ENCODE peak calls at places on chromosomes 3 and 15, in five cellular contexts. P, K, S, F and L are unnamed samples.
A peak's percentile ranks its signal among the peaks of the same experiment; 100 is the strongest.

GRCh38 chr15:77538011-77538410 is 94.7 kb downstream of the LINGO1 start:
- DNase-seq in P (no peak), K (no peak), S (no peak), F (no peak), L (no peak)

GRCh38 chr3:141401095-141401494 is 32.8 kb downstream of the ZBTB38 start:
- DNase-seq in P (no peak), S (no peak), F (no peak), K (no peak), L (no peak)

GRCh38 chr3:14793126-14793857 is 25.5 kb upstream of the FGD5 start:
- DNase-seq in S (no peak), F (no peak), K (no peak), P (no peak), L (no peak)

GRCh38 chr3:17972476-17972875 is 230.0 kb upstream of the TBC1D5 start:
- DNase-seq in K (no peak), P (no peak), F (no peak), S (no peak), L (no peak)

GRCh38 chr3:124764746-124765145 is 34.5 kb downstream of the UMPS start:
- DNase-seq in K (no peak), S (no peak), F (no peak), P (no peak), L (no peak)

GRCh38 chr3:126186271-126186670 is 5.9 kb upstream of the ALDH1L1 start:
- DNase-seq in F (no peak), K (no peak), P (peak; percentile 83), S (no peak), L (no peak)

GRCh38 chr3:187507266-187507665 is 139.1 kb downstream of the RTP4 start:
- DNase-seq in K (no peak), P (no peak), F (no peak), S (no peak), L (no peak)

GRCh38 chr3:58117561-58118305 is 93.0 kb downstream of the DNASE1L3 start:
- DNase-seq in S (no peak), F (no peak), P (peak; percentile 96), K (no peak), L (no peak)

GRCh38 chr3:195238626-195239118 is 32.3 kb downstream of the XXYLT1 start:
- DNase-seq in F (no peak), K (peak; percentile 38), S (no peak), P (peak; percentile 45), L (peak; percentile 67)

DNA sequence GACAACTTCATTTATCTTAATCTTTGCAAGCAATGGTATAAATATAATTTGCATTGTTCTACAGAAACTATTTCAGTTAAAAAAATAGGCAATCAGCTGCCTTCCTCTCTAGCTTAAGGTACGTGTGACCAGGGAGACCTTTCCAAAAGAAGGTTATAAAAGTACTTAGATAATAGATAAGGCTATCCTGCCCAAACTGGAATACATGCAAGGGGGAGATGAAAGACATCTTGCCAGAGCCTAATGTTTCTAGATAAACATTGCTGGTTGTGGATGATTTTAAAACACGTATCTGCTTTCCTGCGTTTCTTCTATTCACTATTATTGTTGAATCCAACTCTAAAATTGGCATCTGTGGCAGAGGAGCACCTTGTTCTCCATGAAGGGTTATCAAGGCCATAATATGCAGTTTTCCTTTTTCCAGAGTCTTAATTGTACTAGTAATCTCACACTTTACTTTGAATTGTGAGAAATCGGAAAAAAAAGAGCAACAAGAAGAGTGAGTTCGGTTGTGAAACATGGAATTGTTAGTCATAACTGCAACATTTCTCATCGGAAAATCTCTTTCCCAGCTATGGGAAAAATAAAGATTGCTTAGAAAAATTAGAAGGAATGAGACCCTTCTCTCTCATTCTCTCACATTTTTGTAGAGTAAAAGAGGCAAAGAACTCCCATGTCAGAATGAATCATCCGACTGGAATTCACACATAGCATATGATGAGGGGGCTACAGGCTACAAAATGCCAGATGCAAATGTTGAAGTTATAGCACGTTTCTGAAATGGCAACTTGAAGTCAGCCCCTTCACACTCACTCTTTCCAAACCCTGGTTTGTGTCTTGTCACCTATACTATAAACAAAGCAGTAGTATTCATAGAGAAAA is 936.1 kb upstream of the NR2F2 start:
- DNase-seq in S (no peak), K (no peak), P (no peak), F (no peak), L (no peak)
- H3K4me3 ChIP-seq in S (no peak overlapping the region), K (no peak overlapping the region), P (no peak overlapping the region), F (no peak overlapping the region), L (no peak overlapping the region)

GRCh38 chr3:175255698-175256097 is 396.6 kb downstream of the NAALADL2 start:
- DNase-seq in S (peak; percentile 2), P (no peak), K (no peak), F (no peak), L (no peak)

GRCh38 chr3:175260145-175260794 is 401.1 kb downstream of the NAALADL2 start:
- DNase-seq in K (no peak), F (no peak), S (no peak), P (no peak), L (no peak)

GRCh38 chr3:175258763-175259162 is 399.6 kb downstream of the NAALADL2 start:
- DNase-seq in F (no peak), K (no peak), P (no peak), S (peak; percentile 1), L (no peak)
- TF ChIP-seq POLR2A in F (no peak), K (no peak), P (no peak), S (no peak), L (no peak)

GRCh38 chr3:11154036-11154952 is at the start of gene HRH1:
- DNase-seq in S (peak; percentile 31), K (peak; percentile 20), F (no peak), P (no peak), L (no peak)
- H3K4me3 ChIP-seq in S (peak within 1 kb of the TSS; percentile 56), K (peak within 1 kb of the TSS; percentile 62), F (peak within 1 kb of the TSS; percentile 61), P (peak within 1 kb of the TSS; percentile 27), L (peak within 1 kb of the TSS; percentile 38)

DNA sequence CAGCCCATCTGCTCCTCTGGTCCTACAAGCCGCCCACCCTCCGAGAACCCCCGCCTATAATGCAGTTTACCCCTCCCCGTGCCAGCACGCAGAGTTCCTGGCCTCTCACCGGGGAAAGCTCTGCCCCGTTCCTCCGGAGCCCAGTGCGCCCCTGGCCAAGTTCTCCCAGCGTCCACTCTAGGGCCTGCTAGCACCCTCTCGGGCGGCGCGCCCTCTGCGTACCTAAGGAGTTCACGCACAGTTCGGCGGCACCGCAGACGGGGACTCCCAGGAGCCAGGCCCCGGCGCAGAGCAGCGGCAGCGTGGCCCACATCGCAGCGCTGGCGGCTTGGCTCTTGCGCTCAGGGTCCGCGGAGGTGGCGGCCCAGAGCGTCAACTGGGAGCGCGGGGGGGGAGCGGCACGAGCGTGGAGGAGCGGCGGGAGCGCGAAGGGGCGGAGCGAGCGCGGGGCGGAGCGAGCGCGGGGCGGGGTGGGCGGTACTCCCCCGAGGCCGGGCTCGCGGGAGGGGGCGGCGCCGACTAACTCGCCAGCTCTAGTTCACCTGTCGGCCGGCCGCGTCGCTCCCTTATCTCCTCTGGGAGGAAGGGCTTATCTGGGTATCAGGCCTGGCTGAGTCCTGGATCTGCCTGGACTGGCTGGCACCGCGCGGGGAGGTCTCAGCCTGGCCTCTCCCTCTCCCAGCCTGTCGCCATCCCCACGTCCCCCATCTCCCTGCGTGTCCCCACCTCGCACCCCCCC is at the start of gene CTSH:
- DNase-seq in P (peak; percentile 96), S (peak; percentile 65), K (peak; percentile 91), F (no peak), L (peak; percentile 94)
- TF ChIP-seq POLR2A in P (peak; percentile 57), S (peak; percentile 39), K (peak; percentile 22), F (peak; percentile 19), L (no peak)

DNA sequence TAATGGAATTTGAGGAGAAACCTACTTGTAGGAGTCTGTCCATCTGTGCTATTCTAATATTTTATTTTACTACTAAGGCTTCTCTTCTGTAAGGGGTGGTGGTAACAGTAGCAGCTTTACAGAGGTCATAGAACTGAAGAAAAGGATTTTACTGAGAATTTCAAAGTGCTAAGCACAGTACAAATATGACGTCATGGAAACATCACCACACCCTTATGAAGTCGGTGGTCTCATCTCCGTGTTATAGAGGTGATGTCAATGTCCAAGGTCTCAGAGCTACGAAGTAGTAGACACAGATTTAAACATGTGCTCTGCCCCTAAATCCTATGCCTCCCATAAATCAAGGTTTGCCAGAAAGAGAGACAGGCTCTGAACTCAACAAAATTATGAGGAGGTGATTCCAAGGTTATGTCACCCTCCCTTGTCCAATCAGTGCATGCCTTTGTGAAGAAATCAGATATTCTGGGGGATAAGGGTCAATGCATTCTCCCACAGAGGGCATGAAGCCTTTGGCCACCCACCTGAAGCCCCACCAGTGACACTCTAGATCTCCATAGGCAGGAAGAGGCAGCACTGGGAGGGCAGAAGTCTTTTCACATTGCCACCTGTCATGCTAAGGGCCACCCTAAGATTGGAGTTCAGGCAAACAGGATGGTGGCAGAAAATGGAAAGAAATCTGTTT is 22.9 kb downstream of the MECOM start:
- DNase-seq in S (no peak), P (no peak), F (no peak), K (no peak), L (no peak)
- H3K4me3 ChIP-seq in S (no peak overlapping the region), P (no peak overlapping the region), F (no peak overlapping the region), K (no peak overlapping the region), L (no peak overlapping the region)

GRCh38 chr3:84679211-84679610 is 279.6 kb upstream of the CADM2 start:
- DNase-seq in K (no peak), S (no peak), F (no peak), P (no peak), L (no peak)
- TF ChIP-seq POLR2A in K (no peak), S (no peak), F (no peak), P (no peak), L (no peak)

GRCh38 chr3:106640353-106640752 is 736.9 kb upstream of the CCDC54 start:
- DNase-seq in P (no peak), F (no peak), S (no peak), K (no peak), L (no peak)
- H3K4me3 ChIP-seq in P (no peak overlapping the region), F (no peak overlapping the region), S (no peak overlapping the region), K (no peak overlapping the region), L (no peak overlapping the region)

GRCh38 chr15:40108061-40108854 is 421 bp downstream of the BMF start:
- DNase-seq in P (peak; percentile 73), K (peak; percentile 65), F (no peak), S (peak; percentile 36), L (peak; percentile 92)
- TF ChIP-seq POLR2A in P (peak; percentile 78), K (no peak), F (peak; percentile 80), S (no peak), L (no peak)